ENCODE peak calls at places on chromosomes 1 and 21, in nine cellular contexts. Y is stimulated activated CD8-positive, alpha-beta memory T cell treated with anti-CD3 and anti-CD28 coated beads, Interleukin-15, amount 100 ng/mL, for 4 hours; J is AG08395; L is kidney; G is lower lobe of right lung; X is RWPE2; B is NCI-H2029; T is tibial nerve; S is GM06990. A is an unnamed sample.

GRCh38 chr1:7334475-7335035 is 436.5 kb upstream of the VAMP3 start:
- DNase-seq in J (peak; percentile 50), B (peak; percentile 46), L (no peak), X (no peak), Y (no peak), S (no peak), G (no peak), T (no peak), A (no peak)

GRCh38 chr1:2049517-2050481 is at the start of gene PRKCZ:
- DNase-seq in J (no peak), G (peak; percentile 95), L (peak; percentile 97), S (peak; percentile 91), X (peak; percentile 96), Y (peak; percentile 87), B (peak; percentile 82), T (no peak), A (peak; percentile 68)

GRCh38 chr1:103371234-103371633 is 154.3 kb upstream of the RNPC3 start:
- DNase-seq in Y (no peak), J (no peak), G (no peak), S (no peak), X (no peak), T (no peak), B (no peak), L (no peak), A (no peak)

GRCh38 chr1:18900303-18900841 is 2.0 kb downstream of the ALDH4A1 start:
- DNase-seq in L (no peak), S (no peak), T (no peak), Y (no peak), X (no peak), B (no peak), G (no peak), J (no peak), A (no peak)

GRCh38 chr1:5906116-5906515 is 86.1 kb downstream of the NPHP4 start:
- DNase-seq in T (no peak), G (no peak), B (no peak), J (no peak), L (no peak), S (no peak), X (no peak), Y (no peak), A (no peak)

GRCh38 chr1:162371611-162372010 is 5.0 kb downstream of the SPATA46 start:
- DNase-seq in J (no peak), Y (no peak), S (no peak), L (no peak), T (no peak), G (no peak), B (no peak), X (no peak), A (no peak)

GRCh38 chr21:18716578-18717138 is 313.1 kb upstream of the TMPRSS15 start:
- DNase-seq in G (no peak), L (no peak), T (no peak), S (no peak), X (no peak), Y (no peak), J (no peak), B (no peak), A (no peak)

GRCh38 chr21:26137379-26138060 is 33.0 kb downstream of the APP start:
- DNase-seq in Y (no peak), J (no peak), L (no peak), S (no peak), G (no peak), T (no peak), B (no peak), X (no peak), A (no peak)

GRCh38 chr1:84800090-84801073 is 92.6 kb downstream of the LPAR3 start:
- DNase-seq in L (no peak), J (no peak), T (no peak), X (no peak), B (no peak), Y (no peak), G (no peak), S (no peak), A (no peak)

GRCh38 chr1:154471304-154471703 is 30.7 kb upstream of the TDRD10 start:
- DNase-seq in G (no peak), L (no peak), Y (no peak), B (no peak), J (no peak), S (no peak), T (no peak), X (no peak), A (no peak)

GRCh38 chr1:64699327-64699726 is 45.5 kb upstream of the RAVER2 start:
- DNase-seq in X (no peak), G (no peak), Y (no peak), T (no peak), S (no peak), J (no peak), B (no peak), L (no peak), A (no peak)

GRCh38 chr1:145906954-145907755 is 2.7 kb downstream of the ITGA10 start:
- DNase-seq in J (no peak), Y (no peak), G (no peak), X (no peak), S (no peak), T (no peak), L (no peak), B (no peak), A (no peak)

GRCh38 chr1:154989195-154989860 is 4.1 kb upstream of the LENEP start:
- DNase-seq in T (no peak), S (no peak), B (no peak), J (no peak), L (peak; percentile 35), X (no peak), G (no peak), Y (no peak), A (no peak)

GRCh38 chr1:115748396-115749130 is 20.0 kb downstream of the CASQ2 start:
- DNase-seq in S (no peak), B (no peak), X (no peak), L (no peak), T (no peak), G (no peak), Y (no peak), J (peak; percentile 38), A (no peak)